ENCODE peak calls at places on chromosome 16, in seven cellular contexts. Y is adrenal gland, J is heart left ventricle, V is sigmoid colon, D is HCT116, M is body of pancreas, X is left ventricle myocardium inferior. C is an unnamed sample.

GRCh38 chr16:1001096-1001495 is 19.5 kb downstream of the SOX8 start:
- DNase-seq in Y (no peak), J (no peak), V (no peak), D (no peak), M (no peak), X (no peak), C (no peak)

GRCh38 chr16:14958970-14959369 is 15.9 kb upstream of the PDXDC1 start:
- DNase-seq in Y (no peak), J (no peak), V (no peak), D (no peak), M (no peak), X (no peak), C (no peak)

GRCh38 chr16:9901-10665 is 43.3 kb downstream of the POLR3K start:
- DNase-seq in Y (peak; percentile 65), J (peak; percentile 59), V (peak; percentile 71), D (no peak), M (no peak), X (no peak), C (peak; percentile 31)

GRCh38 chr16:8963010-8963824 is 489 bp downstream of the USP7 start:
- DNase-seq in Y (no peak), J (no peak), V (no peak), D (no peak), M (no peak), X (no peak), C (peak; percentile 28)

GRCh38 chr16:75193265-75193650 is 13.7 kb downstream of the CTRB2 start:
- DNase-seq in Y (no peak), J (no peak), V (no peak), D (no peak), M (no peak), X (no peak), C (no peak)

GRCh38 chr16:80274576-80275191 is 266.1 kb upstream of the DYNLRB2 start:
- DNase-seq in Y (no peak), J (no peak), V (no peak), D (no peak), M (no peak), X (no peak), C (no peak)

GRCh38 chr16:31002252-31002700 is 8.2 kb downstream of the STX1B start:
- DNase-seq in Y (no peak), J (no peak), V (no peak), D (no peak), M (no peak), X (no peak), C (no peak)

GRCh38 chr16:84182680-84183571 is 3.9 kb downstream of the TAF1C start:
- DNase-seq in Y (no peak), J (no peak), V (no peak), D (no peak), M (no peak), X (no peak), C (no peak)

GRCh38 chr16:84603115-84603816 is 14.6 kb downstream of the COTL1 start:
- DNase-seq in Y (peak; percentile 93), J (peak; percentile 85), V (peak; percentile 95), D (peak; percentile 55), M (peak; percentile 83), X (peak; percentile 76), C (peak; percentile 84)

GRCh38 chr16:24041834-24042631 is 206.2 kb downstream of the PRKCB start:
- DNase-seq in Y (peak; percentile 79), J (peak; percentile 71), V (no peak), D (peak; percentile 49), M (peak; percentile 66), X (peak; percentile 49), C (peak; percentile 56)

GRCh38 chr16:53968454-53968853 is 264.5 kb downstream of the FTO start:
- DNase-seq in Y (no peak), J (no peak), V (no peak), D (no peak), M (no peak), X (no peak), C (no peak)

GRCh38 chr16:22948058-22948602 is 134.2 kb downstream of the HS3ST2 start:
- DNase-seq in Y (no peak), J (no peak), V (no peak), D (no peak), M (no peak), X (no peak), C (peak; percentile 14)

GRCh38 chr16:23557779-23558330 is 328 bp downstream of the UBFD1 start:
- DNase-seq in Y (no peak), J (no peak), V (peak; percentile 67), D (no peak), M (peak; percentile 34), X (no peak), C (peak; percentile 30)

GRCh38 chr16:17289671-17290070 is 181.1 kb downstream of the XYLT1 start:
- DNase-seq in Y (no peak), J (no peak), V (no peak), D (no peak), M (no peak), X (no peak), C (no peak)

GRCh38 chr16:7398536-7398935 is 65.9 kb downstream of the RBFOX1 start:
- DNase-seq in Y (no peak), J (no peak), V (no peak), D (no peak), M (no peak), X (no peak), C (no peak)

GRCh38 chr16:81765111-81765919 is 13.8 kb upstream of the PLCG2 start:
- DNase-seq in Y (no peak), J (no peak), V (no peak), D (no peak), M (no peak), X (no peak), C (no peak)

GRCh38 chr16:9061358-9061813 is 30.1 kb upstream of the HAPSTR1 start:
- DNase-seq in Y (no peak), J (no peak), V (no peak), D (no peak), M (peak; percentile 41), X (peak; percentile 52), C (peak; percentile 37)

GRCh38 chr16:47777191-47777590 is 316.1 kb downstream of the PHKB start:
- DNase-seq in Y (no peak), J (no peak), V (no peak), D (no peak), M (no peak), X (no peak), C (no peak)

GRCh38 chr16:85902366-85903155 is 3.6 kb downstream of the IRF8 start:
- DNase-seq in Y (no peak), J (no peak), V (no peak), D (no peak), M (no peak), X (no peak), C (no peak)

GRCh38 chr16:85553436-85554113 is 59.5 kb upstream of the GSE1 start:
- DNase-seq in Y (peak; percentile 66), J (peak; percentile 90), V (no peak), D (peak; percentile 59), M (peak; percentile 77), X (peak; percentile 75), C (peak; percentile 67)

DNA sequence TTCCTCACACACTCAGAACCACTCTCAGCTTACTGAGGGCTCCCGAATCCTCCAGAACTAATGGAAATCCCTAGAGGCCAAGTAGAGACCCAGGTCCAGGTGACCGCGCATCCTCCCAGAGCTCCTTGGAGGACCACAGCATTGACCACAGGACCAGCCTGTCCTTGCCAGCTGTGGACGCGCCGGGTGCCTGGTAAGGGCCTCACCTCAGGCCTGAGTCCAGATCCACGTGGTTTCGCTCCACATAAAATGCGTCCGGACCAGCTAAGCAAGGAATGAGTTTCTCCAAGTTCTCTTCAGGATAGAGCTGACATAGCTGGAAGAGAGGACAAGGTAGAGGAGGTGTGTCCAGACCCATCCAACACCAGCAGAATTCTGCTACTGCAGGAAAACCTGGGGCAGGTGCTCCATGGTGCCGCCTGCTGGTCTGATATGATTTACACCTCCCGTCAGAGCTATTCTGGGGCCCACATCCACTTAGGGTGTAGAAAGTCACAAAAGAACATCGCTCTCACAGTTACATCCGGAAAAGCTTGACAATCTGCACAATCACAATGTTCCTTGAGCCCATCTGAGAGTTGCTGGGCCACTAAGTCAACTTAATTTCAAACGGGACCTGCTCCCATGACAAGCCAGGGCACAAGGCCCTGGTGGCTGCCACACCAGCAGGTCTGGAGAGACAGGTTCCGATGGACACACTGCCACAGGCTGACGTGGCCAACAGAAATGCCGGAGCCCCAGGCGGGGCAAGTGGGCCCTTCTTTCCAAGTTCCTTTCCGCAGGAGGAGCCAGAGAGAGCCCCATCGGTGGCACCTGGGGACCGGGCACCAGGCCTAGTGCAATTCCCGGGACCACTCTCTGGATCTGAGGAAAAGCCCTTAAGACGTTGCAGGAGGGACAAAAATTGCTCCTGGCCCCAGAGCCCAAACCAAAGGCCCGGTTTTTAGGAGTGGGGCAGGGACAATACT is 28.5 kb downstream of the MAP1LC3B start:
- DNase-seq in Y (no peak), J (no peak), V (peak; percentile 55), D (no peak), M (no peak), X (no peak), C (no peak)
- TF ChIP-seq CTCF in Y (no peak), J (no peak), V (no peak), D (peak; percentile 9), M (no peak), X (no peak), C (no peak)

DNA sequence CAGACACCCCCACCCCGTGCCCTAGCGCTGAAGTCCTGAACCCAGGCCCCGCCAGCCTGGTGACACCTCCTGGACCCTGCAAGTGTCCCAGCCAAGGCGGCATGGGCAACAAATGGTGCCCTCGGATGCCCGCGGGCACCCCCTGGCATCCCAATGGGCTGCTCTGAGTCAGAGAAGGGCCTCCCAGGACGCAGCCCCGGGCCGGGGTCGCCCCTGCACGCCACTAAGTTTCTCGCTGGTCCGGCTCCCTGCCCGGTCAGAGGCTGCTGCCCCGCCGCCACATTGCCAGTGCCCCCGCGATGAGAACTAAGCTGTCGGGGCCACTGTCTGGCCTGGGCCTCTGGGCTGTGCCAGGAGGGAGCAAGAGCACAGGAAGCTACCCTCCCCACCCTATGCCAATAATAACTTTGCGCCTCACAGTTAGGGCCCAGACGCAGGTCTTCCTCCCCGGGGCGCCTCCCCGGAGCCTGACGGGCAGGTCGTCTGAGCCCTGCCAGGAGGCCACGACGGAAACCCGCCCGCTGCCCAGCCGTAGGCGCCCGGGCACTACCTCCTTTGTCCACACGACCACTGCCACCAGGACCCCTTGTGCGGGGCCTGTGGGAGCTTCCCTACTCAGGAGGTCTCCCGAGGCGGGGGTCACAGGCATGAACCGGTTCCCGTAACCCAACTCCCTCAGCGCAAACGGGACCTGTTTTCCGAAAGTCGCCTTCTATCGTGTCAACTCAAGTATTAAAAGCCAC is 1.4 kb downstream of the ZFPM1 start:
- DNase-seq in Y (no peak), J (no peak), V (no peak), D (no peak), M (peak; percentile 50), X (no peak), C (no peak)
- H3K27me3 ChIP-seq in Y (no peaks in the 10 kb centered on the region), J (peaks cover 22% of the 10 kb centered on the region), V (peaks cover 26% of the 10 kb centered on the region), D (no peaks in the 10 kb centered on the region), M (no peaks in the 10 kb centered on the region), X (no peaks in the 10 kb centered on the region), C (no peaks in the 10 kb centered on the region)

DNA sequence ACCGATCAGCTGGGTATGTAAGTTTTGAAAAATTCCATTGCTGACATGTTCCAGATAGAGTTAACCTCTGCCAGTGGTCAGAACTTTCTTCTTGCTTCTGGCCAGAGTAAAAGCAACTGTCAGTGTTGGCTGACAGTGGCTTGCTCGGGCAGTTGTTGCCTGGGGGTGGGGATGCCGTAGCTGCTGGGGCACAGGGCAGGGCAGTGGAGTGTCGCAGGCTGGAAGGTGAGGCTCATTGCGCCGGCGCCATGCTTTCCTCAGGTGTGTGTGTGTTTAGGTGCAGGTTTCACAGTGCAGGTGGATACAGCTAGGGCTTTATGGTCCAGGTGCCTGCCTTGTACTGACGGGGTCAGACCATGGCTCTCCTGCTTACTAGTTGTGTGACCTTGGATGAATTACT is 156.3 kb downstream of the SNX29 start:
- DNase-seq in Y (no peak), J (no peak), V (no peak), D (no peak), M (no peak), X (no peak), C (no peak)
- TF ChIP-seq CTCF in Y (no peak), J (no peak), V (no peak), D (no peak), M (no peak), X (no peak), C (no peak)

GRCh38 chr16:13935408-13935807 is 15.5 kb downstream of the ERCC4 start:
- DNase-seq in Y (no peak), J (no peak), V (no peak), D (no peak), M (no peak), X (no peak), C (no peak)
- H3K27me3 ChIP-seq in Y (no peaks in the 10 kb centered on the region), J (no peaks in the 10 kb centered on the region), V (no peaks in the 10 kb centered on the region), D (no peaks in the 10 kb centered on the region), M (no peaks in the 10 kb centered on the region), X (no peaks in the 10 kb centered on the region), C (no peaks in the 10 kb centered on the region)

C was measured in heart right ventricle.